ENCODE peak calls at places on chromosome 20, in ten cellular contexts. One of them, this sample, is unnamed.

GRCh38 chr20:36830791-36831691 is 44.9 kb upstream of the TLDC2 start:
- DNase-seq in body of pancreas: no peak
- DNase-seq in neural crest cell: no peak
- DNase-seq in foreskin fibroblast: peak
- DNase-seq in breast epithelium: no peak
- DNase-seq in WTC11: no peak
- DNase-seq in endothelial cell: no peak
- DNase-seq in fibroblast of villous mesenchyme: peak
- DNase-seq in progenitor cell of endocrine pancreas: no peak
- DNase-seq in astrocyte of the spinal cord: no peak
- DNase-seq in this sample: peak

GRCh38 chr20:60784321-60784720 is 467.7 kb upstream of the CDH4 start:
- DNase-seq in endothelial cell: no peak
- DNase-seq in neural crest cell: no peak
- DNase-seq in fibroblast of villous mesenchyme: no peak
- DNase-seq in progenitor cell of endocrine pancreas: no peak
- DNase-seq in body of pancreas: no peak
- DNase-seq in astrocyte of the spinal cord: no peak
- DNase-seq in breast epithelium: no peak
- DNase-seq in WTC11: no peak
- DNase-seq in foreskin fibroblast: no peak
- DNase-seq in this sample: no peak

GRCh38 chr20:11585752-11586352 is 331.8 kb upstream of the BTBD3 start:
- DNase-seq in body of pancreas: no peak
- DNase-seq in foreskin fibroblast: peak
- DNase-seq in breast epithelium: no peak
- DNase-seq in progenitor cell of endocrine pancreas: no peak
- DNase-seq in astrocyte of the spinal cord: peak
- DNase-seq in endothelial cell: no peak
- DNase-seq in fibroblast of villous mesenchyme: peak
- DNase-seq in WTC11: no peak
- DNase-seq in neural crest cell: no peak
- DNase-seq in this sample: peak

GRCh38 chr20:64051532-64052325 is 2.3 kb upstream of the SOX18 start:
- DNase-seq in WTC11: no peak
- DNase-seq in endothelial cell: no peak
- DNase-seq in body of pancreas: no peak
- DNase-seq in fibroblast of villous mesenchyme: no peak
- DNase-seq in neural crest cell: no peak
- DNase-seq in astrocyte of the spinal cord: no peak
- DNase-seq in breast epithelium: peak
- DNase-seq in progenitor cell of endocrine pancreas: no peak
- DNase-seq in foreskin fibroblast: no peak
- DNase-seq in this sample: no peak

GRCh38 chr20:36214684-36215256 is 21.5 kb upstream of the AAR2 start:
- DNase-seq in foreskin fibroblast: no peak
- DNase-seq in endothelial cell: no peak
- DNase-seq in fibroblast of villous mesenchyme: peak
- DNase-seq in progenitor cell of endocrine pancreas: no peak
- DNase-seq in WTC11: peak
- DNase-seq in neural crest cell: no peak
- DNase-seq in astrocyte of the spinal cord: peak
- DNase-seq in breast epithelium: no peak
- DNase-seq in body of pancreas: no peak
- DNase-seq in this sample: peak

GRCh38 chr20:6074145-6074561 is 20.3 kb upstream of the LRRN4 start:
- DNase-seq in progenitor cell of endocrine pancreas: no peak
- DNase-seq in fibroblast of villous mesenchyme: no peak
- DNase-seq in neural crest cell: peak
- DNase-seq in endothelial cell: peak
- DNase-seq in WTC11: no peak
- DNase-seq in astrocyte of the spinal cord: no peak
- DNase-seq in body of pancreas: peak
- DNase-seq in breast epithelium: no peak
- DNase-seq in foreskin fibroblast: no peak
- DNase-seq in this sample: peak

GRCh38 chr20:35648836-35649235 is 15.9 kb downstream of the CPNE1 start:
- DNase-seq in WTC11: no peak
- DNase-seq in progenitor cell of endocrine pancreas: no peak
- DNase-seq in body of pancreas: no peak
- DNase-seq in foreskin fibroblast: no peak
- DNase-seq in neural crest cell: no peak
- DNase-seq in astrocyte of the spinal cord: peak
- DNase-seq in breast epithelium: no peak
- DNase-seq in fibroblast of villous mesenchyme: peak
- DNase-seq in endothelial cell: no peak
- DNase-seq in this sample: peak

GRCh38 chr20:50609438-50609989 is 81.8 kb downstream of the RIPOR3 start:
- DNase-seq in astrocyte of the spinal cord: no peak
- DNase-seq in fibroblast of villous mesenchyme: no peak
- DNase-seq in body of pancreas: no peak
- DNase-seq in foreskin fibroblast: no peak
- DNase-seq in progenitor cell of endocrine pancreas: no peak
- DNase-seq in breast epithelium: no peak
- DNase-seq in neural crest cell: no peak
- DNase-seq in endothelial cell: no peak
- DNase-seq in WTC11: no peak
- DNase-seq in this sample: no peak

DNA sequence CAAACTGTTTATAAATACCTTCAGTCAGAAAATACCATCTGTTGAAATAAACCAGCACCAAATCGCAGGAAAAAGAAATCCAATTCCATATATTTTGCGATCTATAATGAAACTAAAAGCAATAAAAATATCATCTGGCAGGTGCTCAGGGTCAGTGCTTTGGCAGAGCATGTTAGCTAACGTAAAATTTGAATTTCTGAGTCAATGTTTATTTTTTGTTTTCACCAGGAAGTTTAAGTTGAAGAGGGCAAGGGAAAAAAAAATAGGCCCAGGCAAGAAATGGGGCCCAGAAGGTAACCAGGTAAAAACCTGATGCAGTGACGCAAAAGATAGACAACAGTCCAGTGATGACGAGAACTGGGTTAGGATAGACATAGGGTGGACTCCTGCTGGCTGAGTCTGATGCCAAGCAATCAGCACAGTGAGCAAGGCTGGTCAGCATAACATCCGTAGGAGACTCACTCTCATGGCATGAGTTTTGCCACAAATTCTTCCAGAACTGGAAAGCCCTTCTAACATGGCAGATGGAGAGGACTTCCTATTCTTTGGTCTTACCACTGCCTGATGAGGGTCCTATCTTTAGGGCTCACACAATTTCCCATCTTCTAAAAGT is 42.2 kb downstream of the ZHX3 start:
- DNase-seq in WTC11: no peak
- DNase-seq in progenitor cell of endocrine pancreas: no peak
- DNase-seq in body of pancreas: peak
- DNase-seq in neural crest cell: no peak
- DNase-seq in astrocyte of the spinal cord: peak
- DNase-seq in foreskin fibroblast: peak
- DNase-seq in fibroblast of villous mesenchyme: no peak
- DNase-seq in endothelial cell: no peak
- DNase-seq in breast epithelium: no peak
- DNase-seq in this sample: peak
- TF ChIP-seq CTCF in WTC11: no peak
- TF ChIP-seq CTCF in progenitor cell of endocrine pancreas: no peak
- TF ChIP-seq CTCF in body of pancreas: no peak
- TF ChIP-seq CTCF in neural crest cell: no peak
- TF ChIP-seq CTCF in astrocyte of the spinal cord: no peak
- TF ChIP-seq CTCF in foreskin fibroblast: no peak
- TF ChIP-seq CTCF in fibroblast of villous mesenchyme: no peak
- TF ChIP-seq CTCF in endothelial cell: no peak
- TF ChIP-seq CTCF in breast epithelium: no peak
- TF ChIP-seq CTCF in this sample: no peak

GRCh38 chr20:1287306-1287705 is 21.2 kb downstream of the SNPH start:
- DNase-seq in endothelial cell: no peak
- DNase-seq in astrocyte of the spinal cord: no peak
- DNase-seq in breast epithelium: no peak
- DNase-seq in foreskin fibroblast: no peak
- DNase-seq in WTC11: no peak
- DNase-seq in neural crest cell: no peak
- DNase-seq in fibroblast of villous mesenchyme: no peak
- DNase-seq in body of pancreas: no peak
- DNase-seq in progenitor cell of endocrine pancreas: no peak
- DNase-seq in this sample: no peak
- TF ChIP-seq CTCF in endothelial cell: no peak
- TF ChIP-seq CTCF in astrocyte of the spinal cord: no peak
- TF ChIP-seq CTCF in breast epithelium: no peak
- TF ChIP-seq CTCF in foreskin fibroblast: no peak
- TF ChIP-seq CTCF in WTC11: no peak
- TF ChIP-seq CTCF in neural crest cell: no peak
- TF ChIP-seq CTCF in fibroblast of villous mesenchyme: no peak
- TF ChIP-seq CTCF in body of pancreas: no peak
- TF ChIP-seq CTCF in progenitor cell of endocrine pancreas: no peak
- TF ChIP-seq CTCF in this sample: no peak

DNA sequence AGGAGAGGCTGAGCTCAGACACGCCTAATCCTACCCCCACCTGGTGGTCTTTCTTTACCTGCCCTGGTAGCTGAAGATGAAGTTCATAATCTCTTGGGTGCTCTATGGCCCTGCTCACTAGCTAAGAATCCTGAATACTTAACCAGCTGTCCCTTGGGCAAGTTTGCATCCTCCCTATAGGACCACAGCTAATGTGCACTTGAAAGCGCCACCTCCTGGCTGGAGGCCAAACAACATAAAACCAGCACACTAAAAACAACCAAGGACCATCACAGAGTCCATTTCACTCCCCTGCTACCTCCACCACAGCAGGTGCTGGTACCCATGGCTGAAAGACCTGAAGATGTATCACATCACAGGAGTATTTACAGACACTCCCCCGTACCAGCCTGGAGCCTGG is 155.5 kb upstream of the SLC24A3 start:
- DNase-seq in progenitor cell of endocrine pancreas: no peak
- DNase-seq in neural crest cell: no peak
- DNase-seq in fibroblast of villous mesenchyme: no peak
- DNase-seq in body of pancreas: no peak
- DNase-seq in WTC11: peak
- DNase-seq in foreskin fibroblast: no peak
- DNase-seq in astrocyte of the spinal cord: no peak
- DNase-seq in endothelial cell: no peak
- DNase-seq in breast epithelium: no peak
- DNase-seq in this sample: no peak
- TF ChIP-seq CTCF in progenitor cell of endocrine pancreas: peak
- TF ChIP-seq CTCF in neural crest cell: peak
- TF ChIP-seq CTCF in fibroblast of villous mesenchyme: no peak
- TF ChIP-seq CTCF in body of pancreas: no peak
- TF ChIP-seq CTCF in WTC11: no peak
- TF ChIP-seq CTCF in foreskin fibroblast: no peak
- TF ChIP-seq CTCF in astrocyte of the spinal cord: no peak
- TF ChIP-seq CTCF in endothelial cell: peak
- TF ChIP-seq CTCF in breast epithelium: no peak
- TF ChIP-seq CTCF in this sample: no peak

DNA sequence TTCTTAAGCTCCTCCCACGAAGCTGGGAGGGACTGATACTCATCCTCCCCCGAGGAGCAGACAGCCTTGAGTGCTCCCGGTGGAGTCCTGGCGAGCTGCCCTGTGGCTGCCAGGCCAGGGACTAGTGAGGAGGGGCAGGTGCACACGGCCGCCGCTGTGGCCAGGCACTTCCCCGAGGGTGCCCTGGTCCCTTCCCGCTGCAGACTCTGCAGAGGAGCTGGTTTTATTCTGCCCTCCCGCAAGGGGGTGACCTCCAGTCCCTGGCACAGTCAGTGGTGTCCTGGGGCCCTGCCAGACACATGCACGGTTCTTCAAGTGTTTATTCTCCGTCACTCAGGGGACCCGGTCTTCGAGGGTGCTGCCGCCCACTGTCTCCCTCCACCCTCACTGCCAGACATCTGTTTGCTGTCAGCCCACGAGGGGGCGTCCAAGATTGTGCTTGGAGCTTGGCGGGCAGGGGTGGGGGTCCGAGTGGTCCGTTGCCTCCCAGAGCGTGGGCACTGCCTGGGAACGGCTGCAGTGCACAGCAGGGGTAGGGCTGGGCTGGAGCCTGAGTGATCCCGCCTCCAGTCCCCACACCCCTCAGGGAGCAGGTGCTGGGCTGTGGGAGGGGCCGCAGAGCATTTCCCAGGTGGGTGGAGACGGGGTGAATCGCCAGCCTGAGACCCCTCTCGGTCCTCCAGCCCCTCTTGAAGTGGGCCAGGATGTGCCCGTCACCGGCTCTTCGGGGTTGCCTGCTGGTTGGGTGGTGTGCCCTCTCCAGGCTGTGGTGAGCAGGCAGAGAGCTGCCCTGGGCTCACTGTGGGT is 3.1 kb upstream of the CABLES2 start:
- DNase-seq in breast epithelium: peak
- DNase-seq in astrocyte of the spinal cord: peak
- DNase-seq in endothelial cell: peak
- DNase-seq in progenitor cell of endocrine pancreas: peak
- DNase-seq in body of pancreas: peak
- DNase-seq in WTC11: peak
- DNase-seq in neural crest cell: peak
- DNase-seq in foreskin fibroblast: no peak
- DNase-seq in fibroblast of villous mesenchyme: no peak
- DNase-seq in this sample: peak
- TF ChIP-seq CTCF in breast epithelium: peak
- TF ChIP-seq CTCF in astrocyte of the spinal cord: peak
- TF ChIP-seq CTCF in endothelial cell: peak
- TF ChIP-seq CTCF in progenitor cell of endocrine pancreas: peak
- TF ChIP-seq CTCF in body of pancreas: peak
- TF ChIP-seq CTCF in WTC11: peak
- TF ChIP-seq CTCF in neural crest cell: peak
- TF ChIP-seq CTCF in foreskin fibroblast: peak
- TF ChIP-seq CTCF in fibroblast of villous mesenchyme: peak
- TF ChIP-seq CTCF in this sample: peak

GRCh38 chr20:46099491-46100287 is 9.9 kb upstream of the NCOA5 start:
- DNase-seq in astrocyte of the spinal cord: no peak
- DNase-seq in endothelial cell: peak
- DNase-seq in foreskin fibroblast: no peak
- DNase-seq in body of pancreas: no peak
- DNase-seq in fibroblast of villous mesenchyme: no peak
- DNase-seq in neural crest cell: no peak
- DNase-seq in WTC11: peak
- DNase-seq in progenitor cell of endocrine pancreas: no peak
- DNase-seq in breast epithelium: no peak
- DNase-seq in this sample: no peak
- TF ChIP-seq CTCF in astrocyte of the spinal cord: no peak
- TF ChIP-seq CTCF in endothelial cell: no peak
- TF ChIP-seq CTCF in foreskin fibroblast: no peak
- TF ChIP-seq CTCF in body of pancreas: no peak
- TF ChIP-seq CTCF in fibroblast of villous mesenchyme: no peak
- TF ChIP-seq CTCF in neural crest cell: no peak
- TF ChIP-seq CTCF in WTC11: no peak
- TF ChIP-seq CTCF in progenitor cell of endocrine pancreas: no peak
- TF ChIP-seq CTCF in breast epithelium: no peak
- TF ChIP-seq CTCF in this sample: no peak

This sample was measured in AG10803.